ENCODE peak calls at places on chromosome 15, in five cellular contexts. C is naive thymus-derived CD4-positive, alpha-beta T cell; F is gastrocnemius medialis; O is hepatocyte; D is fibroblast of lung. X is an unnamed sample. For H3K27me3 and H3K4me1, the result is how much of the 10 kb centered on the place peaks cover.

GRCh38 chr15:87764461-87765236 is 491.9 kb downstream of the NTRK3 start:
- DNase-seq in C (no peak), F (no peak), O (no peak), D (no peak), X (no peak)

GRCh38 chr15:66993090-66993489 is 72.3 kb upstream of the SMAD3 start:
- DNase-seq in C (no peak), F (no peak), O (no peak), D (no peak), X (no peak)

GRCh38 chr15:35191783-35192182 is 106.7 kb upstream of the NANOGP8 start:
- DNase-seq in C (no peak), F (no peak), O (no peak), D (no peak), X (no peak)

GRCh38 chr15:83208357-83208661 is 686 bp upstream of the HDGFL3 start:
- DNase-seq in C (no peak), F (no peak), O (no peak), D (peak), X (no peak)

GRCh38 chr15:30939161-30939560 is 35.4 kb downstream of the FAN1 start:
- DNase-seq in C (no peak), F (no peak), O (no peak), D (no peak), X (no peak)

GRCh38 chr15:65916041-65916663 is 46.9 kb downstream of the RAB11A start:
- DNase-seq in C (no peak), F (no peak), O (no peak), D (no peak), X (no peak)

GRCh38 chr15:77070500-77071337 is at the start of gene TSPAN3:
- DNase-seq in C (peak), F (peak), O (peak), D (peak), X (peak)

GRCh38 chr15:80850941-80851451 is 71.8 kb downstream of the CEMIP start:
- DNase-seq in C (no peak), F (no peak), O (no peak), D (no peak), X (no peak)

GRCh38 chr15:57146394-57147140 is 228.1 kb downstream of the TCF12 start:
- DNase-seq in C (peak), F (no peak), O (peak), D (peak), X (peak)

GRCh38 chr15:50676799-50677483 is 9.7 kb downstream of the TRPM7 start:
- DNase-seq in C (no peak), F (no peak), O (peak), D (peak), X (no peak)

GRCh38 chr15:50685976-50686467 is 575 bp downstream of the TRPM7 start:
- DNase-seq in C (peak), F (peak), O (peak), D (peak), X (peak)

GRCh38 chr15:50686468-50687301 is at the start of gene TRPM7:
- DNase-seq in C (peak), F (peak), O (peak), D (peak), X (peak)

GRCh38 chr15:50685191-50685975 is 1.2 kb downstream of the TRPM7 start:
- DNase-seq in C (no peak), F (no peak), O (no peak), D (peak), X (no peak)

DNA sequence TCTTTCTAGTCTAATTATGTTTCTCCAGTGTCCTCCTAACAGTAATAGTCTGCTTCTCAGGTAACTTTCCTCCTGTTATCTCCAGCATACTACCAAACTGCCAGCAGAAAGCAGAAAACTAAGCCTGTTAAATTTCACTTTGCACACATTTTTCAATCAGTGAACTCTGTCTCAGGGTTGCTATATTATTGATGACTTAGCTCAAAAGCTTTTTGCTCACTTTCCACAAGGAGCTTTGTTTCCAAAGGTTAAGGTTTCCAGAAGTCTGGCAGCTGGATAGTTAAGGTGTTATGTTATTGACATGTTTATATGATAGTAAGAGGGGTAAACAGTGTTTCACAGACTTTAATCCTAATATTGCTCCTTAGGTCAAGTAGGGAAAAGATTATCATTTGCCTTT is 5.1 kb downstream of the TRPM7 start:
- DNase-seq in C (no peak), F (no peak), O (no peak), D (no peak), X (no peak)
- H3K4me3 ChIP-seq in C (no peak), F (no peak), O (no peak), D (no peak), X (no peak)

DNA sequence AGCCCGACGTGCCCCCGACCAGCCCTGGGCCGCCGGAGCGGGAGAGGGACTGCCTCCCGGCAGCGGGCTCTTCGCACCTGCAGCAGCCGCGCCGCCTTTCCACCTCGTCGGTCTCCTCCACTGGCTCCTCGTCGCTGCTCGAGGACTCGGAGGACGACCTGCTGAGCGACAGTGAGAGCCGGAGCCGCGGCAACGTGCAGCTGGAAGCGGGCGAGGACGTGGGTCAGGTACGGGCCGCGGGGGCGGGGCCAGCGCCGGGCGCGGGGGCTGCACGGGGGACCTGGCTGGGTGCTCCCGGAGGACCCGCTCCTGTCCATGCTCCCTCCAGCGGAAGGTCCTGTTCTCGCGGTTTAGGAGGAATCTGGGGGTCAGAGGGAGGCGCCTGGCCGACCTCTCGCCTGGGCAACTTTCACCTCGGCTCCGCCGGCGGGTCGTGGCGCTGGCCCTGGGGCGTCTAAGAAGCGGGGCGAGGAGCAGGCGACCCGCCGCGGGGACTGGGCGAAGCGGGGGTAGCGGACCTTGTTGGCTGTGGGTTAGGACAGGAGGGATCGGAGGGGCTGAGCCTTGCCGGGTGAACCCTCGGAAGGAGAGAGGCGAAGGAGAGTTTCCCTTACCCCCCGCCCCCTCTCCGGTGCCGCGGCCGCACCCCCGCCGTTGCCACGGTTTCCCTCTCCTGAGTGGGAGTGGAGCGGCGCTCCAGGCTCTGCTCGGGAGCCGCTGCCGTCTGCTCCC is 682 bp downstream of the ITPKA start:
- DNase-seq in C (peak), F (no peak), O (peak), D (no peak), X (peak)
- H3K27me3 ChIP-seq in C (under half), F (half or more), O (under half), D (under half), X (under half)

DNA sequence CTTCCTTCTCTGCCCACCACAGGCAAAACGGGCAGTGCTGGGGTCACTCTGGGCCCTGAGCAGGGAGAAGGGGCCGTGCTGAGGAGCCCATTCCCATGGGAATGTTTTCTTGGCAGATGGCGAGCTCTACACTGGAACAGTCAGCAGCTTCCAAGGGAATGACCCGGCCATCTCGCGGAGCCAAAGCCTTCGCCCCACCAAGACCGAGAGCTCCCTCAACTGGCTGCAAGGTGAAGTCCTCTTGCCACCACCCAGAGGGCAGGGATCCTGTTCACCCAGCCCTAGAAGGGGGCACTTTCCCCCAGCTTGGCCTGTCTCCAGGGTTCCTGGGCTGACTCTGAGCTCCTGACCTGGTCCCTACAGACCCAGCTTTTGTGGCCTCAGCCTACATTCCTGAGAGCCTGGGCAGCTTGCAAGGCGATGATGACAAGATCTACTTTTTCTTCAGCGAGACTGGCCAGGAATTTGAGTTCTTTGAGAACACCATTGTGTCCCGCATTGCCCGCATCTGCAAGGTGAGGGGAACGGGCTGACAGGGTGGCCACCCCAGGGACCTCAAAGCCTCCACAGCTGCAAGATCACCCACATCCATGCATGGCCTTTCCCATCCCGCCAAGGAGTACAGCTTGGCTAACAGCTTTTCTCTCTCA is 12.4 kb downstream of the CIB1 start:
- DNase-seq in C (no peak), F (peak), O (peak), D (peak), X (peak)
- H3K4me1 ChIP-seq in C (under half), F (under half), O (under half), D (under half), X (under half)

DNA sequence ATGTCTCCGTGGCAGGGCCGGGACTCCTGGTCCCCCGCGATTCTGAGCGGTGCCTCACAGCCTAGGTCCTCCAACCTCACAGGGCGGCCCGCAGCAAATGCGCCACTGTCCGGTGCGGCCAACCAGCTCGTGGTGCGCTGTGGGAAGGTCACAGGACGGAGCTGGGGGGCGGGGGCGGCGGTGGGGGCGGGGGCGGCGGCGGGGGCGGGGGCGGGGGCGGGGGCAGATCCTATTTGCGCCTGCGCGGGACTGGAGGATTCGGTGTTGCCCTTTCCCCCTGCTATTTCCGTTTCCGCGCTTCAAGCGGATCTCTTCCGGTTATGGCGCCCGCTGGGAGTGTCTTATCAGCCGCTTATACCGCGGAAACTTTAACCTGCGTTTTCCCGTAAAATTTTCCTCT is 106.7 kb upstream of the SNRPN start:
- DNase-seq in C (no peak), F (no peak), O (peak), D (peak), X (no peak)
- H3K4me3 ChIP-seq in C (no peak), F (peak), O (peak), D (no peak), X (peak)

GRCh38 chr15:45224596-45225217 is 27.3 kb upstream of the SLC28A2 start:
- DNase-seq in C (no peak), F (no peak), O (peak), D (no peak), X (no peak)
- H3K27me3 ChIP-seq in C (under half), F (under half), O (under half), D (under half), X (under half)

GRCh38 chr15:40558952-40559742 is 5.7 kb downstream of the CCDC32 start:
- DNase-seq in C (no peak), F (no peak), O (no peak), D (no peak), X (no peak)

GRCh38 chr15:40554164-40554530 is 10.7 kb downstream of the CCDC32 start:
- DNase-seq in C (no peak), F (no peak), O (no peak), D (no peak), X (no peak)

GRCh38 chr15:40549894-40550293 is 14.9 kb downstream of the CCDC32 start:
- DNase-seq in C (no peak), F (peak), O (no peak), D (no peak), X (no peak)

GRCh38 chr15:40550381-40551037 is 14.3 kb downstream of the CCDC32 start:
- DNase-seq in C (no peak), F (no peak), O (no peak), D (no peak), X (no peak)

DNA sequence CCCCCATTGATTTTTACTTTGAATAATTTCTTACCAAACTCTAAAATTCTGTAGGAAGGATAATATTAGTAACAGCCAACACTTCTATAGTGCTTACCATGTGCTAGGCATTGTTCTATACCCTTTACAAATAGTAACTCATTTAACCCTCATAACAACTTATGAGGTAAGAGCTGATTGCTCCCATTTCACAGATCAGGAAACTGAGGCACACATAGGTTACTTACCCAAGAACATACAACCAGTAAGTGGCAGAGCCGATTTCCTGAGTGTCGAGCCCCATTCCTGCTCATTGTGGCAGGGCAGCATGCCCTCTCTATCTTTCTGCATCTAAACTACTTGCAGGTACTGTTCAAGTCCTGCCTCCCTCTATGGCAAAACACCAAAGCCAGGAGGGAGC is 9.0 kb downstream of the CCDC32 start:
- DNase-seq in C (no peak), F (no peak), O (no peak), D (no peak), X (no peak)
- H3K4me1 ChIP-seq in C (under half), F (under half), O (under half), D (under half), X (under half)

GRCh38 chr15:55872471-55872870 is 120.9 kb downstream of the NEDD4 start:
- DNase-seq in C (no peak), F (no peak), O (no peak), D (no peak), X (no peak)

GRCh38 chr15:55873024-55873745 is 120.2 kb downstream of the NEDD4 start:
- DNase-seq in C (no peak), F (no peak), O (no peak), D (peak), X (no peak)

GRCh38 chr15:55863911-55864310 is 121.0 kb upstream of the PRTG start:
- DNase-seq in C (no peak), F (no peak), O (no peak), D (no peak), X (no peak)

GRCh38 chr15:55869660-55870059 is 123.8 kb downstream of the NEDD4 start:
- DNase-seq in C (no peak), F (no peak), O (no peak), D (no peak), X (no peak)

GRCh38 chr15:55868707-55869106 is 124.7 kb downstream of the NEDD4 start:
- DNase-seq in C (no peak), F (no peak), O (no peak), D (no peak), X (no peak)
- H3K4me3 ChIP-seq in C (no peak), F (no peak), O (no peak), D (no peak), X (no peak)

DNA sequence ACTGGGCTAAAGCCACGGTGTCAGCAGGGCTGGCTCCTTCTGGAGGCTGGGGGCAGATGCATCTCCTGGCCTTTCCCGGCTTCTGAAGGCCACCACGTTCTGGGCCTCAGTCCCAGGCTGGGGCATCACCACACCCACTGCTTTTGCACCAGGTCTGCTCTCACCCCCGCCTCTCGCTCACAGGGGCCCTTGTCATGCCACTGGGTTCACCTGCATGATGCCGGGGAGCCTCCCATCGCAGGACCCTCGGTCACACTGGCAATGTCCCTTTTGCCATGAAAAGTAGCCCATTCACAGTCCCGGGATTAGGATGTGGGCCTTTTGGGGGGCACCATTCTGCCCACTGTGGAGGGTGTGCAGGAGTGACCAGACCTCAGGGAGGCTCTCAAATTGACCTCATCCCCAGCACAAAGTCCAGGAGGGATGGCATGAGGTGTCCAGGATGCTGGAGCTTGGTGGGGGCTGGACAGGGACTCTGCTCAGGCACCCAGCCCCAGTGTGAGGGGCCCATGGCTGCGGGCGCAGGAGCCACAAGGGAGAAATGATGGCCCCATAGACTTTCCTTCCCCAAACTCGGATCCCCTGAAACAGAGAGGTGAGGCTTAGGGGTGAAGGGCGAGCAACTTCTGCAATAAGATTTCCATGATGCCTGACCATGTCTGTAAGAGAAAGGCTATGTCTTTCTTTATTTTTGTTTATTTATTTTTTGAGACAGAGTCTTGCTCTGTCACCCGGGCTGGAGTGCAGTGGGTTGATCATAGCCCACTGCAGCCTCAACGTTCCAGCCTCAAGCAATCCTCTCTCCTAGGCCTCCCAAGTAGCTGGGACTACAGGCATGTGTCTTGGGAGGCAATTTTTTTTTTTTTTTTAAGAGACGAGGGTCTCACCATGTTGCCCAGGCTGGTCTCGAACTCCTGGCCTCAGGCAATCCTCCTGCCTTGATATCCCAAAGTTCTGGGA is 189.1 kb downstream of the GOLGA6L6 start:
- DNase-seq in C (no peak), F (no peak), O (peak), D (no peak), X (no peak)
- H3K27me3 ChIP-seq in C (under half), F (under half), O (under half), D (under half), X (under half)